ENCODE peak calls at places on chromosomes 5 and 9, in five cellular contexts. One of them, this sample, is unnamed.

GRCh38 chr9:91844170-91844569 is 105.9 kb downstream of the ROR2 start:
- DNase-seq in psoas muscle: peak
- DNase-seq in pancreas: no peak
- DNase-seq in cardiac muscle cell: no peak
- DNase-seq in AG04450: no peak
- DNase-seq in this sample: peak

GRCh38 chr5:32852535-32852934 is 141.4 kb downstream of the NPR3 start:
- DNase-seq in AG04450: peak
- DNase-seq in pancreas: peak
- DNase-seq in cardiac muscle cell: peak
- DNase-seq in psoas muscle: peak
- DNase-seq in this sample: no peak

GRCh38 chr5:143316844-143317631 is 86.4 kb downstream of the NR3C1 start:
- DNase-seq in psoas muscle: no peak
- DNase-seq in AG04450: no peak
- DNase-seq in cardiac muscle cell: peak
- DNase-seq in pancreas: no peak
- DNase-seq in this sample: no peak

GRCh38 chr5:38670878-38671277 is 114.4 kb upstream of the LIFR start:
- DNase-seq in pancreas: no peak
- DNase-seq in psoas muscle: peak
- DNase-seq in cardiac muscle cell: peak
- DNase-seq in AG04450: no peak
- DNase-seq in this sample: no peak

GRCh38 chr5:80082731-80083114 is 47.6 kb downstream of the THBS4 start:
- DNase-seq in psoas muscle: peak
- DNase-seq in pancreas: peak
- DNase-seq in cardiac muscle cell: peak
- DNase-seq in AG04450: peak
- DNase-seq in this sample: peak

GRCh38 chr5:121500262-121500792 is 351.4 kb upstream of the FTMT start:
- DNase-seq in cardiac muscle cell: no peak
- DNase-seq in pancreas: no peak
- DNase-seq in psoas muscle: no peak
- DNase-seq in AG04450: no peak
- DNase-seq in this sample: no peak

GRCh38 chr9:88388886-88389617 is 808 bp downstream of the SPIN1 start:
- DNase-seq in pancreas: no peak
- DNase-seq in cardiac muscle cell: peak
- DNase-seq in psoas muscle: no peak
- DNase-seq in AG04450: no peak
- DNase-seq in this sample: no peak

GRCh38 chr5:54378707-54379106 is 68.3 kb upstream of the ARL15 start:
- DNase-seq in psoas muscle: no peak
- DNase-seq in cardiac muscle cell: no peak
- DNase-seq in pancreas: no peak
- DNase-seq in AG04450: no peak
- DNase-seq in this sample: no peak

GRCh38 chr5:39201160-39201794 is 18.1 kb downstream of the FYB1 start:
- DNase-seq in cardiac muscle cell: no peak
- DNase-seq in psoas muscle: no peak
- DNase-seq in pancreas: no peak
- DNase-seq in AG04450: no peak
- DNase-seq in this sample: no peak

GRCh38 chr9:38761334-38761733 is 41.4 kb upstream of the FAM240B start:
- DNase-seq in psoas muscle: no peak
- DNase-seq in AG04450: no peak
- DNase-seq in cardiac muscle cell: no peak
- DNase-seq in pancreas: no peak
- DNase-seq in this sample: no peak

DNA sequence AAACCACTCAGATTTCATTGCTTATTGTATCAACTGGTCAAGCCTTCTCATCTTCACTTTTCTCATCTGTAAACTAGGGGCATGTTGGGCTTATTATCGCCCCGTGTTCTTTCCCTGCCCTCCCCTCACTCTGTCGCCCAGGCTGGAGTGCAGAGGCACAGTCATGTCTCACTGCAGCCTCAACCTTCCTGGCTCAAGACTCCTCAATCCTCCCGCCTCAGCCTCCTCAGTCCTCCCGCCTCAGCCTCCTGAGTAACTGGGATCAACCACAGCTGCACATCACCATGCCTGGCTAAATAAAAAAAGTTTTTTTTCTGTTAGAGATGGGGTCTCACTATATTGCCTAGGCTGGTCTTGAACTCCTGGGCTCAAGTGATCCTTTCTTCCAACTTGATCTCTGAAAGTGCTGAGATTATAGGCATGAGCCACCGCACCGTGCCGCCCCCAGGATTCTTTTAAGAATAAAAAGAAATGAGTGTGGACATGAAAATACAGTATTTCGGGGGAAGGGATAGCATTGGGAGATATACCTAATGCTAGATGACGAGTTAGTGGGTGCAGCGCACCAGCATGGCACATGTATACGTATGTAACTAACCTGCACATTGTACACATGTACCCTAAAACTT is 2.0 kb downstream of the MAML1 start:
- DNase-seq in cardiac muscle cell: no peak
- DNase-seq in psoas muscle: no peak
- DNase-seq in pancreas: no peak
- DNase-seq in AG04450: no peak
- DNase-seq in this sample: no peak
- H3K27ac ChIP-seq in cardiac muscle cell: peak
- H3K27ac ChIP-seq in psoas muscle: peak
- H3K27ac ChIP-seq in pancreas: no peak
- H3K27ac ChIP-seq in AG04450: no peak
- H3K27ac ChIP-seq in this sample: peak

GRCh38 chr5:172860520-172861443 is 26.7 kb downstream of the ERGIC1 start:
- DNase-seq in cardiac muscle cell: peak
- DNase-seq in AG04450: no peak
- DNase-seq in psoas muscle: peak
- DNase-seq in pancreas: peak
- DNase-seq in this sample: peak
- H3K27ac ChIP-seq in cardiac muscle cell: no peak
- H3K27ac ChIP-seq in AG04450: peak
- H3K27ac ChIP-seq in psoas muscle: peak
- H3K27ac ChIP-seq in pancreas: peak
- H3K27ac ChIP-seq in this sample: peak

GRCh38 chr5:107867266-107867665 is 196.5 kb upstream of the EFNA5 start:
- DNase-seq in cardiac muscle cell: no peak
- DNase-seq in pancreas: no peak
- DNase-seq in AG04450: no peak
- DNase-seq in psoas muscle: no peak
- DNase-seq in this sample: no peak

GRCh38 chr5:107873877-107874276 is 203.1 kb upstream of the EFNA5 start:
- DNase-seq in psoas muscle: no peak
- DNase-seq in pancreas: no peak
- DNase-seq in AG04450: no peak
- DNase-seq in cardiac muscle cell: no peak
- DNase-seq in this sample: no peak

GRCh38 chr5:107868994-107869393 is 198.3 kb upstream of the EFNA5 start:
- DNase-seq in AG04450: no peak
- DNase-seq in cardiac muscle cell: no peak
- DNase-seq in pancreas: no peak
- DNase-seq in psoas muscle: no peak
- DNase-seq in this sample: no peak

GRCh38 chr5:107870984-107871383 is 200.2 kb upstream of the EFNA5 start:
- DNase-seq in pancreas: no peak
- DNase-seq in AG04450: no peak
- DNase-seq in psoas muscle: no peak
- DNase-seq in cardiac muscle cell: no peak
- DNase-seq in this sample: no peak

GRCh38 chr5:107869459-107870115 is 198.8 kb upstream of the EFNA5 start:
- DNase-seq in cardiac muscle cell: peak
- DNase-seq in AG04450: peak
- DNase-seq in psoas muscle: no peak
- DNase-seq in pancreas: no peak
- DNase-seq in this sample: no peak
- H3K27ac ChIP-seq in cardiac muscle cell: no peak
- H3K27ac ChIP-seq in AG04450: peak
- H3K27ac ChIP-seq in psoas muscle: no peak
- H3K27ac ChIP-seq in pancreas: no peak
- H3K27ac ChIP-seq in this sample: no peak

DNA sequence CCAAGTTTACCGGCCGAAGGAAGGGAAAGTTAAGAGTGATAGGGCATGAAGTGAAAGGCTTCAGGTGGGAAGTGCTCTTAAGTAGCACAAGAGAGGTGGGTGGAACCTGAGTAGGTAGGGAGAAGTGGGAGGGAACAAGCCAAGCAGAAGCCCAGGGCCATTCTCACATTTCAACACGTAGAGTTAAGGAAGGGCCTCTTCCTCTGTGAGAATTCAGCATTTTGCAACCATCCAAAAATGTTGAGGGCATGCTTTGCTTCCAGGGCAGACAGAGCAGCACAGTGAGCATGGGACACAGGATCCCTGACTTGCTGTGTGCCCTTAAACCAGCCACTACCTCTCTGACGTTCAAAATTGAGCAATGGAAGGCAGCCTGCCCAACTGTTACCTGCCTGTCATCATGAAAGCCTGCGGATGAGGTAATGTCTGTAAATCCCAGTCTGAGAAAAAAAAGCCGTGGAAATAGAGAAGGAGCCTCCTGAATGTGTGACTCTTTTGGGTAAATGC is 3.3 kb downstream of the CYFIP2 start:
- DNase-seq in pancreas: no peak
- DNase-seq in AG04450: no peak
- DNase-seq in cardiac muscle cell: no peak
- DNase-seq in psoas muscle: no peak
- DNase-seq in this sample: no peak
- H3K27ac ChIP-seq in pancreas: no peak
- H3K27ac ChIP-seq in AG04450: no peak
- H3K27ac ChIP-seq in cardiac muscle cell: peak
- H3K27ac ChIP-seq in psoas muscle: no peak
- H3K27ac ChIP-seq in this sample: no peak

DNA sequence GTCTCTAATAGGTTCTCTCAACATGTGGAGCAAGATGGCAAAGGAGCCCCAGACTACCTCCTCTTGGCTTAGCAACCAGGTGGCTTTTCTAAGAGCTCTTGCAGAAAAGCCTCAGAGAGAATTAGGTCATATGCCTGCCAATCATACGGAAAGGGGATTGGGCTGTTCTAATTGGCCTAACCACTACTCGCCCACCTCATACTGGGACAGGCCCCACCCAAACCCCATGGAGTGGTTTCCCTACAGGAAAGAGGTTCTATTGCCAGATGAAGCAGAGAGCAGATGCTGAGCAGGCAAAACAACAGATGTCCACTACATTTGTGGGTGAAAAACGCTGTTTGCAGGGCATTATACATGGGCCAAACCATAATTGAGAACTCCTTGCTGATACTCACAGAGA is 29.0 kb downstream of the ABLIM3 start:
- DNase-seq in AG04450: no peak
- DNase-seq in pancreas: no peak
- DNase-seq in psoas muscle: peak
- DNase-seq in cardiac muscle cell: peak
- DNase-seq in this sample: no peak
- H3K27ac ChIP-seq in AG04450: no peak
- H3K27ac ChIP-seq in pancreas: no peak
- H3K27ac ChIP-seq in psoas muscle: no peak
- H3K27ac ChIP-seq in cardiac muscle cell: no peak
- H3K27ac ChIP-seq in this sample: no peak

GRCh38 chr9:114057161-114057560 is 20.9 kb downstream of the AMBP start:
- DNase-seq in AG04450: no peak
- DNase-seq in psoas muscle: no peak
- DNase-seq in cardiac muscle cell: no peak
- DNase-seq in pancreas: no peak
- DNase-seq in this sample: no peak
- H3K27ac ChIP-seq in AG04450: no peak
- H3K27ac ChIP-seq in psoas muscle: no peak
- H3K27ac ChIP-seq in cardiac muscle cell: no peak
- H3K27ac ChIP-seq in pancreas: no peak
- H3K27ac ChIP-seq in this sample: no peak

GRCh38 chr9:96884443-96884842 is 30.1 kb upstream of the ZNF782 start:
- DNase-seq in pancreas: no peak
- DNase-seq in psoas muscle: no peak
- DNase-seq in AG04450: peak
- DNase-seq in cardiac muscle cell: peak
- DNase-seq in this sample: no peak

GRCh38 chr9:96885424-96885823 is 31.1 kb upstream of the ZNF782 start:
- DNase-seq in AG04450: no peak
- DNase-seq in pancreas: no peak
- DNase-seq in psoas muscle: no peak
- DNase-seq in cardiac muscle cell: no peak
- DNase-seq in this sample: no peak

GRCh38 chr9:96888591-96888990 is 34.3 kb upstream of the ZNF782 start:
- DNase-seq in pancreas: no peak
- DNase-seq in cardiac muscle cell: no peak
- DNase-seq in psoas muscle: no peak
- DNase-seq in AG04450: no peak
- DNase-seq in this sample: no peak

GRCh38 chr9:96883922-96884321 is 29.6 kb upstream of the ZNF782 start:
- DNase-seq in AG04450: no peak
- DNase-seq in pancreas: no peak
- DNase-seq in cardiac muscle cell: peak
- DNase-seq in psoas muscle: no peak
- DNase-seq in this sample: no peak
- H3K27ac ChIP-seq in AG04450: no peak
- H3K27ac ChIP-seq in pancreas: no peak
- H3K27ac ChIP-seq in cardiac muscle cell: no peak
- H3K27ac ChIP-seq in psoas muscle: peak
- H3K27ac ChIP-seq in this sample: no peak

This sample was measured in breast epithelium.